ENCODE peak calls at places on chromosome 2, in seven cellular contexts. N is cardiac muscle cell, G is heart right ventricle, W is kidney, L is Peyer's patch, J is A549, B is esophagus squamous epithelium. K is an unnamed sample.

GRCh38 chr2:73291093-73291460 is 2.3 kb downstream of the EGR4 start:
- DNase-seq in N (peak; percentile 89), G (peak; percentile 47), W (peak; percentile 86), L (peak; percentile 57), J (peak; percentile 41), B (no peak), K (no peak)

GRCh38 chr2:86037141-86037794 is 68.4 kb downstream of the POLR1A start:
- DNase-seq in N (no peak), G (peak; percentile 86), W (peak; percentile 91), L (peak; percentile 69), J (no peak), B (no peak), K (peak; percentile 64)

GRCh38 chr2:112876257-112876970 is 34.6 kb upstream of the IL37 start:
- DNase-seq in N (no peak), G (no peak), W (no peak), L (no peak), J (no peak), B (no peak), K (no peak)

GRCh38 chr2:229921101-229921891 is 513 bp downstream of the TRIP12 start:
- DNase-seq in N (peak; percentile 70), G (peak; percentile 80), W (peak; percentile 90), L (peak; percentile 87), J (peak; percentile 51), B (peak; percentile 20), K (peak; percentile 31)

GRCh38 chr2:109378682-109379081 is 235.1 kb downstream of the SEPTIN10 start:
- DNase-seq in N (peak; percentile 49), G (no peak), W (no peak), L (peak; percentile 15), J (no peak), B (no peak), K (no peak)

GRCh38 chr2:150477347-150477746 is 10.1 kb downstream of the RND3 start:
- DNase-seq in N (no peak), G (no peak), W (peak; percentile 28), L (peak; percentile 84), J (no peak), B (no peak), K (no peak)

GRCh38 chr2:43003702-43004101 is 211.3 kb upstream of the HAAO start:
- DNase-seq in N (no peak), G (no peak), W (no peak), L (peak; percentile 25), J (no peak), B (no peak), K (no peak)

GRCh38 chr2:30511122-30512083 is 64.4 kb downstream of the LCLAT1 start:
- DNase-seq in N (no peak), G (peak; percentile 51), W (peak; percentile 60), L (peak; percentile 66), J (no peak), B (no peak), K (no peak)

GRCh38 chr2:84152471-84152870 is 306.6 kb downstream of the SUCLG1 start:
- DNase-seq in N (no peak), G (no peak), W (no peak), L (no peak), J (no peak), B (no peak), K (no peak)

GRCh38 chr2:7625392-7626138 is 708.4 kb downstream of the RNF144A start:
- DNase-seq in N (no peak), G (no peak), W (no peak), L (no peak), J (no peak), B (no peak), K (peak; percentile 83)

GRCh38 chr2:101533611-101534601 is 59.0 kb upstream of the RFX8 start:
- DNase-seq in N (no peak), G (peak; percentile 32), W (no peak), L (no peak), J (no peak), B (no peak), K (no peak)

GRCh38 chr2:85707304-85707703 is 13.1 kb downstream of the GNLY start:
- DNase-seq in N (peak; percentile 87), G (peak; percentile 83), W (no peak), L (peak; percentile 88), J (peak; percentile 92), B (no peak), K (peak; percentile 84)

GRCh38 chr2:69977208-69977607 is 15.8 kb upstream of the ASPRV1 start:
- DNase-seq in N (no peak), G (no peak), W (no peak), L (no peak), J (no peak), B (no peak), K (no peak)

GRCh38 chr2:238643400-238643907 is 204.4 kb upstream of the TWIST2 start:
- DNase-seq in N (no peak), G (no peak), W (no peak), L (no peak), J (no peak), B (no peak), K (no peak)

GRCh38 chr2:74415762-74416395 is 5.5 kb downstream of the C2orf81 start:
- DNase-seq in N (no peak), G (no peak), W (peak; percentile 74), L (no peak), J (no peak), B (no peak), K (no peak)

GRCh38 chr2:1754461-1755170 is 10.3 kb upstream of the PXDN start:
- DNase-seq in N (no peak), G (no peak), W (peak; percentile 37), L (no peak), J (no peak), B (no peak), K (no peak)

GRCh38 chr2:54525321-54525720 is 69.2 kb downstream of the SPTBN1 start:
- DNase-seq in N (no peak), G (no peak), W (no peak), L (no peak), J (no peak), B (no peak), K (no peak)

GRCh38 chr2:136117391-136117841 is 533 bp downstream of the CXCR4 start:
- DNase-seq in N (peak; percentile 76), G (peak; percentile 28), W (peak; percentile 89), L (no peak), J (peak; percentile 21), B (no peak), K (peak; percentile 71)

GRCh38 chr2:231854616-231855125 is 68.4 kb downstream of the COPS7B start:
- DNase-seq in N (no peak), G (no peak), W (no peak), L (no peak), J (no peak), B (no peak), K (no peak)

GRCh38 chr2:66587216-66587615 is 152.3 kb downstream of the MEIS1 start:
- DNase-seq in N (peak; percentile 56), G (no peak), W (no peak), L (no peak), J (peak; percentile 16), B (no peak), K (peak; percentile 1)
- TF ChIP-seq CTCF in N (peak; percentile 25), G (no peak), W (no peak), L (no peak), J (peak; percentile 43), B (no peak), K (peak; percentile 46)

GRCh38 chr2:174511580-174512260 is 24.9 kb upstream of the GPR155 start:
- DNase-seq in N (no peak), G (no peak), W (no peak), L (no peak), J (no peak), B (no peak), K (no peak)

GRCh38 chr2:174510583-174511189 is 23.9 kb upstream of the GPR155 start:
- DNase-seq in N (peak; percentile 5), G (no peak), W (no peak), L (no peak), J (no peak), B (no peak), K (peak; percentile 73)

GRCh38 chr2:174516495-174517378 is 29.9 kb upstream of the GPR155 start:
- DNase-seq in N (no peak), G (no peak), W (no peak), L (no peak), J (no peak), B (no peak), K (peak; percentile 14)

GRCh38 chr2:174512345-174512744 is 25.5 kb upstream of the GPR155 start:
- DNase-seq in N (no peak), G (no peak), W (no peak), L (no peak), J (no peak), B (no peak), K (no peak)
- H3K9me3 ChIP-seq in N (no peaks in the 10 kb centered on the region), G (peaks cover 29% of the 10 kb centered on the region), W (no peaks in the 10 kb centered on the region), L (no peaks in the 10 kb centered on the region), J (peaks cover 33% of the 10 kb centered on the region), B (no peaks in the 10 kb centered on the region), K (peaks cover 28% of the 10 kb centered on the region)

GRCh38 chr2:118779362-118779761 is 68.1 kb downstream of the EN1 start:
- DNase-seq in N (no peak), G (no peak), W (no peak), L (no peak), J (no peak), B (no peak), K (no peak)

GRCh38 chr2:118772487-118773200 is 74.8 kb downstream of the EN1 start:
- DNase-seq in N (no peak), G (no peak), W (no peak), L (no peak), J (no peak), B (no peak), K (no peak)

GRCh38 chr2:118769707-118770400 is 77.6 kb downstream of the EN1 start:
- DNase-seq in N (no peak), G (no peak), W (no peak), L (no peak), J (no peak), B (no peak), K (no peak)

DNA sequence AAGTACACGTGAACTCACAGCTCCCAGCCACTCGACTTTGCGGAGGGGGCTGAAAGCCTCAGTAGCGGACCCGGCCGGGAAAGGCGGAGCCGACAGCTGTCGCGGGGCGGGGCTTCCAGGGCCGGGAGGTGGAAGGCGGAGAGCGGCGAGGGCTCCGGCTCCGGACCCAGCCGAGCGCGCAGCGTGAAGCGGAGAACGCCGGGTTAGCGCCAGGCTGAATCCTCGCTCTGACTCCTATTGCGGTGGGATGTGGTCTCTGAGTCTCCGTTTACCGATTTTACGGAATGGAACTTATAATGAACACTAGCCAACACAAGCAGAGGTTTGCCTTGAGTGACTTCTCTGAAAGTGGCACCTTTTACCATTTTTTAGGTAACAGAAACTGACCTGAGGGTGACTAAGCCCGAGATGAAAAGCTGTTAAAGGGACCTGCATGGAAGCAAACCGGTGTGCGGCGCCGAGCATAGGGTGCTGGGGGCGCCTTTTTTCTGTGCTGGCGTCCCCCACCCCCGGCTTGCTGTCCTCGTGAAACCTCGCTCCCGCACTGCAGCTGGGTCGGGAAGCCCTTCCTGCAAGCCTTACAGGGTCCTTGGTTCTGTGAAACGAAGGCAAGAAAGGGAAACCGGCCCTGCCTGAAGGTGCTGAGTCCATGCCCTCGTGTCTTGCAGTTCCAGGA is 72.9 kb downstream of the EN1 start:
- DNase-seq in N (peak; percentile 84), G (peak; percentile 8), W (peak; percentile 74), L (peak; percentile 47), J (peak; percentile 35), B (no peak), K (no peak)
- H3K4me3 ChIP-seq in N (peak overlapping the region; percentile 41), G (peak overlapping the region; percentile 32), W (peak overlapping the region; percentile 51), L (peak overlapping the region; percentile 43), J (peak overlapping the region; percentile 53), B (peak overlapping the region; percentile 25), K (no peak overlapping the region)

DNA sequence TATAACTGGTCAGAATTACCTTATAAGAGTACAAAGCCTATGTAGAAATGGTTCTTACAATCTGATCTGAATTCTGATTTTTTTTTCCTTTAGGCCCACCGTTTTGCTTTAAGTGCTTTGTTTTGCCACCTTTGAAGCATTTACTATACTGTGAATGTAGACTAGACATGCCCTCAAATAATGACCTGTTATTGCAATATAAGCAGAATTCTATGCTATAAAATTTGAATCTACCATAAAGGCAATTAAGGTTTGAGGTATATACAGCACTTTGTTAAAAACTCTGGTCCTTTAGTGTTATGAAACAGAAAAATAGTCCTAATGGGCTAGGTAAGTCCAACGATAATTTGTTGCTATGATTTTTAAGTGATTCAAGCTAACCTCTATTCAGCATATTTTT is 86.6 kb upstream of the NOSTRIN start:
- DNase-seq in N (no peak), G (no peak), W (no peak), L (no peak), J (no peak), B (no peak), K (no peak)
- TF ChIP-seq CTCF in N (no peak), G (no peak), W (no peak), L (no peak), J (no peak), B (no peak), K (no peak)